ENCODE peak calls at places on chromosomes 2 and 18, in six cellular contexts. Z, C, S, A, J and V are unnamed samples.

GRCh38 chr18:13232060-13232917 is 13.7 kb downstream of the LDLRAD4 start:
- DNase-seq in Z (no peak), C (no peak), S (no peak), A (no peak), J (no peak), V (peak; percentile 42)

GRCh38 chr18:79241755-79242154 is 154.0 kb upstream of the NFATC1 start:
- DNase-seq in Z (no peak), C (no peak), S (no peak), A (peak; percentile 59), J (no peak), V (peak; percentile 28)

GRCh38 chr2:127423476-127423840 is 5.2 kb downstream of the PROC start:
- DNase-seq in Z (peak; percentile 23), C (no peak), S (no peak), A (peak; percentile 60), J (no peak), V (peak; percentile 28)

GRCh38 chr2:175690113-175690716 is 311.9 kb downstream of the LNPK start:
- DNase-seq in Z (peak; percentile 74), C (peak; percentile 19), S (peak; percentile 30), A (peak; percentile 24), J (peak; percentile 71), V (no peak)

GRCh38 chr2:46749042-46749461 is 166.6 kb downstream of the MCFD2 start:
- DNase-seq in Z (peak; percentile 76), C (no peak), S (no peak), A (no peak), J (peak; percentile 83), V (no peak)

GRCh38 chr2:61536086-61536722 is 2.0 kb downstream of the XPO1 start:
- DNase-seq in Z (peak; percentile 34), C (no peak), S (no peak), A (peak; percentile 10), J (peak; percentile 48), V (no peak)

GRCh38 chr2:240935101-240935876 is 29.2 kb downstream of the CROCC2 start:
- DNase-seq in Z (no peak), C (no peak), S (no peak), A (peak; percentile 32), J (no peak), V (no peak)

GRCh38 chr2:44553456-44553855 is 191.7 kb downstream of the CAMKMT start:
- DNase-seq in Z (peak; percentile 90), C (no peak), S (no peak), A (no peak), J (peak; percentile 84), V (no peak)

GRCh38 chr18:74806700-74807416 is 209.2 kb downstream of the ZNF407 start:
- DNase-seq in Z (peak; percentile 88), C (no peak), S (no peak), A (no peak), J (peak; percentile 91), V (peak; percentile 58)

GRCh38 chr18:13710460-13710859 is 15.9 kb downstream of the FAM210A start:
- DNase-seq in Z (no peak), C (no peak), S (no peak), A (no peak), J (peak; percentile 18), V (no peak)

GRCh38 chr18:23573948-23574431 is 12.3 kb downstream of the NPC1 start:
- DNase-seq in Z (peak; percentile 74), C (peak; percentile 91), S (no peak), A (no peak), J (peak; percentile 77), V (no peak)

GRCh38 chr2:141770511-141770910 is 360.3 kb downstream of the LRP1B start:
- DNase-seq in Z (no peak), C (no peak), S (no peak), A (no peak), J (no peak), V (no peak)

GRCh38 chr2:67400560-67401464 is 3.7 kb downstream of the ETAA1 start:
- DNase-seq in Z (peak; percentile 73), C (no peak), S (no peak), A (no peak), J (peak; percentile 41), V (no peak)

GRCh38 chr2:215531284-215531683 is 95.4 kb upstream of the FN1 start:
- DNase-seq in Z (peak; percentile 64), C (no peak), S (no peak), A (no peak), J (peak; percentile 83), V (no peak)

GRCh38 chr18:600107-600506 is 3.3 kb downstream of the CLUL1 start:
- DNase-seq in Z (peak; percentile 36), C (no peak), S (no peak), A (no peak), J (no peak), V (no peak)